ENCODE peak calls at places on chromosome 22, in eight cellular contexts. T is iris pigment epithelial cell; E is stomach; U is ACHN; K is RCC 7860; V is activated CD8-positive, alpha-beta T cell treated with anti-CD3 and anti-CD28 coated beads, Interleukin-2, amount 10 ng/mL, durations not matched to agents 7 days and 5 days; M is H4; C is MCF 10A. I is an unnamed sample.

GRCh38 chr22:31922593-31922992 is 21.7 kb upstream of the YWHAH start:
- DNase-seq in U (no peak), E (no peak), M (no peak), K (no peak), C (no peak), T (no peak), V (no peak), I (no peak)

GRCh38 chr22:47012589-47013365 is 250.3 kb downstream of the TBC1D22A start:
- DNase-seq in V (no peak), C (no peak), U (peak), E (no peak), M (peak), K (peak), T (no peak), I (peak)

GRCh38 chr22:39204216-39204615 is 40.6 kb downstream of the PDGFB start:
- DNase-seq in U (no peak), V (no peak), C (no peak), K (no peak), E (no peak), M (no peak), T (no peak), I (no peak)

GRCh38 chr22:17486313-17486712 is 77.0 kb upstream of the SLC25A18 start:
- DNase-seq in E (no peak), M (peak), T (no peak), V (no peak), U (no peak), K (no peak), C (no peak), I (no peak)

GRCh38 chr22:46934746-46935491 is 172.5 kb downstream of the TBC1D22A start:
- DNase-seq in K (peak), V (peak), C (peak), T (peak), M (peak), U (peak), E (no peak), I (peak)

GRCh38 chr22:28297504-28297903 is 378.4 kb upstream of the PITPNB start:
- DNase-seq in E (no peak), M (peak), T (peak), K (no peak), V (no peak), U (no peak), C (no peak), I (peak)

GRCh38 chr22:45480717-45481116 is 22.0 kb upstream of the FBLN1 start:
- DNase-seq in K (no peak), V (no peak), C (no peak), M (no peak), E (no peak), U (no peak), T (no peak), I (no peak)

GRCh38 chr22:27213766-27214581 is 556.6 kb downstream of the MIAT start:
- DNase-seq in U (no peak), C (no peak), T (peak), K (no peak), V (no peak), M (no peak), E (no peak), I (peak)

GRCh38 chr22:46580940-46581579 is 39.1 kb upstream of the GRAMD4 start:
- DNase-seq in M (no peak), E (no peak), V (no peak), U (no peak), K (no peak), T (no peak), C (no peak), I (no peak)